ENCODE peak calls at places on chromosomes 12 and 14, in seven cellular contexts. N is sigmoid colon, S is testis, C is cardiac muscle cell, K is psoas muscle, A is A549, E is brain microvascular endothelial cell. B is an unnamed sample.

GRCh38 chr12:10861366-10861765 is 12.1 kb upstream of the PRR4 start:
- DNase-seq in N (no peak), E (peak), S (no peak), C (no peak), A (no peak), K (no peak), B (no peak)

GRCh38 chr14:86510503-86510902 is 980.6 kb downstream of the FLRT2 start:
- DNase-seq in A (no peak), K (no peak), E (no peak), S (no peak), C (no peak), N (no peak), B (no peak)

GRCh38 chr14:85958069-85958468 is 428.1 kb downstream of the FLRT2 start:
- DNase-seq in E (no peak), N (no peak), S (no peak), K (no peak), A (no peak), C (no peak), B (no peak)

GRCh38 chr12:107884769-107885694 is 110.5 kb downstream of the ASCL4 start:
- DNase-seq in K (no peak), C (peak), A (peak), N (peak), S (peak), E (peak), B (peak)

GRCh38 chr12:12034344-12034743 is 36.4 kb upstream of the BCL2L14 start:
- DNase-seq in A (no peak), S (no peak), K (no peak), E (no peak), N (no peak), C (no peak), B (no peak)

GRCh38 chr14:102279688-102280348 is 25.1 kb downstream of the MOK start:
- DNase-seq in S (no peak), E (peak), C (no peak), A (peak), N (no peak), K (no peak), B (peak)

GRCh38 chr14:36655054-36655381 is 6.6 kb upstream of the PAX9 start:
- DNase-seq in C (no peak), S (no peak), A (no peak), N (no peak), K (no peak), E (no peak), B (no peak)

GRCh38 chr14:77000340-77001235 is 27.9 kb downstream of the IRF2BPL start:
- DNase-seq in E (no peak), C (peak), A (no peak), K (peak), S (peak), N (peak), B (no peak)

GRCh38 chr12:41466762-41467270 is 278.7 kb downstream of the PDZRN4 start:
- DNase-seq in C (peak), E (no peak), A (no peak), S (peak), N (no peak), K (no peak), B (no peak)

GRCh38 chr12:113479578-113480335 is 8.1 kb upstream of the LHX5 start:
- DNase-seq in A (no peak), C (peak), S (peak), E (no peak), N (no peak), K (no peak), B (peak)

GRCh38 chr12:55728185-55728931 is 451 bp downstream of the CD63 start:
- DNase-seq in K (peak), E (no peak), C (peak), S (peak), A (peak), N (peak), B (peak)

GRCh38 chr14:28765169-28765906 is 1.2 kb upstream of the FOXG1 start:
- DNase-seq in E (no peak), A (no peak), S (no peak), C (no peak), K (no peak), N (no peak), B (no peak)

GRCh38 chr14:62957562-62957961 is 87.7 kb downstream of the KCNH5 start:
- DNase-seq in S (no peak), A (no peak), N (no peak), C (no peak), K (no peak), E (peak), B (peak)

GRCh38 chr12:22746720-22747119 is 121.7 kb downstream of the ETNK1 start:
- DNase-seq in S (no peak), K (no peak), E (no peak), N (no peak), A (no peak), C (no peak), B (no peak)

GRCh38 chr12:23083267-23083666 is 458.3 kb downstream of the ETNK1 start:
- DNase-seq in C (no peak), E (peak), K (no peak), N (no peak), S (no peak), A (peak), B (peak)

GRCh38 chr12:78963439-78964222 is 99.1 kb downstream of the SYT1 start:
- DNase-seq in S (no peak), C (no peak), N (no peak), A (no peak), E (peak), K (no peak), B (peak)

GRCh38 chr12:46389130-46389616 is 16.6 kb upstream of the SLC38A2 start:
- DNase-seq in N (no peak), A (no peak), K (no peak), E (peak), C (no peak), S (peak), B (no peak)

GRCh38 chr12:48925218-48925871 is at the start of gene FKBP11:
- DNase-seq in S (peak), K (peak), C (peak), A (peak), E (peak), N (peak), B (peak)

GRCh38 chr14:52730708-52731111 is 744 bp downstream of the STYX start:
- DNase-seq in E (peak), A (no peak), K (no peak), N (no peak), S (no peak), C (no peak), B (no peak)

GRCh38 chr12:88305491-88305890 is 163.4 kb downstream of the TMTC3 start:
- DNase-seq in N (no peak), S (no peak), A (no peak), K (no peak), C (peak), E (no peak), B (no peak)

GRCh38 chr14:93049295-93049694 is 66.4 kb downstream of the ITPK1 start:
- DNase-seq in A (peak), K (no peak), S (no peak), C (no peak), E (no peak), N (no peak), B (no peak)

GRCh38 chr12:41034686-41035085 is 153.4 kb upstream of the PDZRN4 start:
- DNase-seq in N (no peak), A (no peak), E (no peak), K (no peak), C (no peak), S (peak), B (peak)

GRCh38 chr14:65287264-65288131 is 125.0 kb upstream of the FUT8 start:
- DNase-seq in S (no peak), A (no peak), C (no peak), N (no peak), K (no peak), E (no peak), B (no peak)

GRCh38 chr12:100963381-100963780 is 168.8 kb downstream of the ANO4 start:
- DNase-seq in A (no peak), E (no peak), S (peak), C (no peak), K (no peak), N (no peak), B (no peak)

GRCh38 chr14:57526942-57527341 is 33.3 kb upstream of the CCDC198 start:
- DNase-seq in C (peak), E (no peak), K (no peak), N (no peak), S (no peak), A (peak), B (no peak)

GRCh38 chr14:100108042-100108825 is 43.0 kb downstream of the EVL start:
- DNase-seq in S (peak), N (peak), E (peak), A (peak), K (peak), C (peak), B (peak)

GRCh38 chr12:16568873-16569272 is 37.1 kb downstream of the LMO3 start:
- DNase-seq in E (no peak), S (no peak), N (no peak), A (no peak), C (no peak), K (no peak), B (peak)

GRCh38 chr12:34349673-34349961 is 327.3 kb downstream of the ALG10 start:
- DNase-seq in C (no peak), N (no peak), A (no peak), E (no peak), K (no peak), S (no peak), B (no peak)

GRCh38 chr14:24216345-24216699 is 456 bp upstream of the MDP1 start:
- DNase-seq in N (no peak), S (no peak), E (no peak), C (no peak), K (no peak), A (no peak), B (no peak)
- H3K27ac ChIP-seq in N (peak), S (peak), E (no peak), C (no peak), K (peak), A (peak), B (peak)

GRCh38 chr14:68286667-68287066 is 467.1 kb downstream of the RAD51B start:
- DNase-seq in N (no peak), A (no peak), S (no peak), E (no peak), C (no peak), K (no peak), B (peak)

GRCh38 chr14:68292467-68293334 is 473.1 kb downstream of the RAD51B start:
- DNase-seq in A (no peak), E (no peak), K (no peak), N (no peak), S (no peak), C (no peak), B (no peak)

GRCh38 chr14:68295316-68295816 is 475.8 kb downstream of the RAD51B start:
- DNase-seq in N (no peak), C (peak), A (no peak), K (peak), E (no peak), S (peak), B (no peak)

GRCh38 chr14:68293404-68293803 is 473.8 kb downstream of the RAD51B start:
- DNase-seq in K (no peak), N (no peak), S (no peak), E (no peak), C (no peak), A (no peak), B (no peak)

GRCh38 chr14:68291820-68292219 is 472.2 kb downstream of the RAD51B start:
- DNase-seq in C (peak), N (no peak), A (no peak), K (no peak), S (no peak), E (no peak), B (no peak)
- H3K27ac ChIP-seq in C (peak), N (no peak), A (peak), K (no peak), S (no peak), E (no peak), B (no peak)

GRCh38 chr14:61281186-61281676 is at the start of gene TMEM30B:
- DNase-seq in S (peak), K (no peak), N (no peak), A (no peak), C (no peak), E (no peak), B (peak)
- H3K27ac ChIP-seq in S (peak), K (peak), N (peak), A (peak), C (no peak), E (no peak), B (no peak)

GRCh38 chr12:95102916-95103671 is 29.7 kb upstream of the NR2C1 start:
- DNase-seq in E (peak), A (peak), S (no peak), K (no peak), C (no peak), N (no peak), B (peak)
- H3K27ac ChIP-seq in E (peak), A (peak), S (no peak), K (peak), C (no peak), N (peak), B (peak)

GRCh38 chr12:3326156-3326849 is 164.7 kb upstream of the PRMT8 start:
- DNase-seq in N (no peak), E (no peak), C (no peak), K (peak), S (no peak), A (no peak), B (no peak)
- H3K27ac ChIP-seq in N (no peak), E (no peak), C (no peak), K (no peak), S (no peak), A (no peak), B (no peak)

DNA sequence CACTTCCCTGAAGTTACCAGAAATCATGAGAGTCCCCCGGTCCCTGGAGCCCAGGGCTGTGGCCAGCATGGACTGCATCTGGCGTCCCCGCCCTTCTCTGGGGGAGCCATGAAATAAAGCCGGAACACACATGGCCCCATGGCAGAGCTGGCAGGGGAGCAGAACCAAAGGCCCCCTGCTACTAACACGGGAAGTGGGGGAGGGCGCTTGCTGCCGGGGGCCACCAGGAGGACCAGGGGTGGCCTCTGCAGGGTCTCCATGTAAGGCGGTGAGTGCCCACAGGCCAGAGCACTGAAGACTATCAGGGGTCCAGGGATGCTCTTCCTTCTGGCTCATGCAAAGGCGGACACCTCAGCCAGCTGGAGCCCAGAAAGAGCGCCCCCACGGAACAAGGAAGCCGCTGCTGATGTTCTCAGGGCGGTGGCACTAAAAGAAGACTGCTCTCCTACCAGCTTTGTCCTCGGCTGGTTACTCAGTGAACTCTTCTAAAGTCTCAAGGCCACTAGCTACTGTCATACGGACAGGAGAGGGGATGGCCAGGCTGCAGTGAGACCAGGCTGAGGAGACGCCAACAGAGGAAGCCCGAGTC is 59.8 kb downstream of the CCDC88C start:
- DNase-seq in N (no peak), S (no peak), E (no peak), C (no peak), K (no peak), A (no peak), B (no peak)
- H3K27ac ChIP-seq in N (no peak), S (no peak), E (no peak), C (no peak), K (no peak), A (no peak), B (peak)

DNA sequence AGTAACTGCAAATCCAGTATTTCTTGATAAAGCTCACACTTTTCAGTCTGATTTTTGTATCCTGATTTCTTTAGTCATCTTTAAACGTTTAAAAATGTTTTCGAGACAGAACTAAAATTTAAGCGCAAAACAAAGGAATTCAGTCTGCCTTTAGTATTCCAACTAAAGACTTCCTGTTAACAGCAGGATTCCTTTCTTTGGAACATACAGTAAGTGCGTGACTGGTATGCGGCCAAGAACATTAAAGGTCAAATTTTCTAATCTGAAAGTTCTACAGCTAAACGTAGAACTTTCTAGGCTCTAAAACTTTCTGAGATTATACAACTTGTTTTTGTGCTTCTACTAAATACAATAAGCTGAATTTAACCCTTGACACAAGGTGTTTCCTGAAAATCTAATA is 9.9 kb downstream of the SAV1 start:
- DNase-seq in K (no peak), C (no peak), A (no peak), S (peak), E (peak), N (no peak), B (no peak)
- H3K27ac ChIP-seq in K (peak), C (no peak), A (peak), S (peak), E (peak), N (peak), B (no peak)

GRCh38 chr12:28498850-28499249 is 308.6 kb downstream of the CCDC91 start:
- DNase-seq in K (no peak), A (no peak), E (no peak), N (no peak), S (no peak), C (no peak), B (no peak)
- H3K27ac ChIP-seq in K (no peak), A (no peak), E (no peak), N (no peak), S (no peak), C (no peak), B (no peak)

GRCh38 chr14:73238262-73238852 is 1.1 kb downstream of the PAPLN start:
- DNase-seq in A (no peak), K (no peak), N (peak), C (no peak), S (no peak), E (peak), B (peak)

GRCh38 chr14:73237786-73238261 is 518 bp downstream of the PAPLN start:
- DNase-seq in S (no peak), A (no peak), C (peak), K (no peak), E (no peak), N (peak), B (no peak)

GRCh38 chr14:73237219-73237785 is at the start of gene PAPLN:
- DNase-seq in A (peak), K (peak), S (no peak), C (peak), N (peak), E (no peak), B (peak)

GRCh38 chr14:73239463-73240241 is 2.3 kb downstream of the PAPLN start:
- DNase-seq in C (peak), K (peak), A (no peak), N (peak), S (peak), E (peak), B (no peak)

DNA sequence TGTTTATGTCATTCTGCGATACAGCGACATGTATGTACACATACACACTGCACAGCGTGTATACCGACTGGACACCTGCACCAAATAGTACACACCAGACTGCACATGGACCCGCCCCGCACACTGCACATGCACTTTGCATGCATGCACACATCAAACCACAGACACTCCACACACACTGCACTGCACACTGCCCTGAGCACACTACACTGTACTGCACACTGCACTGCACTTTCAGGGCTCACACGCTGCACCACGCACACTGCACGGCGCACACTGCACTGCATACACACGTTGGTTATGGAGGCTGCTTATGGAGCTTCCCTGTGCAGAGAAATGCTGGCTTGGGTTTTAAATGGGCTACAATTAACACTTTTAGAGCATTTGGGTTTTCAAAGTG is 1.6 kb downstream of the PAPLN start:
- DNase-seq in S (no peak), N (peak), A (no peak), C (no peak), E (no peak), K (no peak), B (no peak)
- H3K27ac ChIP-seq in S (no peak), N (peak), A (no peak), C (no peak), E (no peak), K (no peak), B (peak)

GRCh38 chr12:57839996-57840395 is 6.5 kb downstream of the CTDSP2 start:
- DNase-seq in N (no peak), K (peak), C (no peak), E (no peak), S (no peak), A (no peak), B (no peak)
- H3K27ac ChIP-seq in N (peak), K (peak), C (peak), E (no peak), S (peak), A (no peak), B (peak)

B was measured in RWPE1.